ENCODE peak calls at places on chromosomes 16 and 17, in six cellular contexts. A is GM23338, T is WTC11, F is K562, R is HepG2, Y is H1. G is an unnamed sample.
A peak's percentile ranks its signal among the peaks of the same experiment; 100 is the strongest.

GRCh38 chr16:20803192-20803560 is 3.1 kb downstream of the ERI2 start:
- DNase-seq in F (no peak), T (no peak), R (no peak), A (no peak), Y (no peak), G (no peak)

GRCh38 chr16:47309581-47310312 is 151.1 kb downstream of the ITFG1 start:
- DNase-seq in T (no peak), R (no peak), A (no peak), Y (no peak), F (no peak), G (no peak)

GRCh38 chr17:40101367-40102210 is 1.2 kb upstream of the NR1D1 start:
- DNase-seq in Y (no peak), T (no peak), A (no peak), F (no peak), R (no peak), G (no peak)

GRCh38 chr17:19410875-19411291 is at the start of gene RNF112:
- DNase-seq in A (peak; percentile 74), R (no peak), Y (no peak), F (peak; percentile 20), T (no peak), G (no peak)

GRCh38 chr17:65530985-65531507 is 30.4 kb downstream of the AXIN2 start:
- DNase-seq in R (no peak), F (no peak), Y (no peak), T (no peak), A (no peak), G (no peak)

GRCh38 chr17:77330602-77331081 is 189.9 kb downstream of the SEC14L1 start:
- DNase-seq in R (no peak), Y (no peak), A (no peak), T (peak; percentile 9), F (no peak), G (no peak)

GRCh38 chr17:10631048-10631700 is 25.9 kb downstream of the MYH3 start:
- DNase-seq in R (no peak), T (peak; percentile 69), F (peak; percentile 59), A (peak; percentile 50), Y (peak; percentile 85), G (no peak)

GRCh38 chr16:3716831-3717234 is 491 bp downstream of the TRAP1 start:
- DNase-seq in R (no peak), A (peak; percentile 60), T (peak; percentile 34), Y (no peak), F (no peak), G (no peak)

GRCh38 chr16:78608305-78608776 is 508.9 kb downstream of the WWOX start:
- DNase-seq in T (no peak), R (no peak), A (no peak), Y (no peak), F (no peak), G (no peak)

GRCh38 chr16:85722066-85722465 is 28.8 kb downstream of the C16orf74 start:
- DNase-seq in F (no peak), T (no peak), Y (no peak), R (no peak), A (no peak), G (no peak)

GRCh38 chr17:39665642-39666221 is 583 bp downstream of the TCAP start:
- DNase-seq in T (peak; percentile 38), F (no peak), Y (no peak), A (no peak), R (no peak), G (no peak)

GRCh38 chr17:27601069-27601974 is 29.7 kb upstream of the LGALS9 start:
- DNase-seq in Y (peak; percentile 95), R (peak; percentile 56), T (peak; percentile 90), F (peak; percentile 70), A (peak; percentile 90), G (peak; percentile 51)

GRCh38 chr17:58264407-58265103 is 16.2 kb downstream of the MPO start:
- DNase-seq in A (no peak), T (no peak), Y (peak; percentile 14), R (no peak), F (no peak), G (no peak)

GRCh38 chr17:32855620-32856019 is 21.3 kb downstream of the MYO1D start:
- DNase-seq in T (no peak), Y (no peak), F (no peak), A (no peak), R (no peak), G (no peak)

GRCh38 chr17:32849879-32850278 is 27.0 kb downstream of the MYO1D start:
- DNase-seq in T (no peak), A (no peak), R (no peak), F (no peak), Y (no peak), G (no peak)

GRCh38 chr17:32852811-32853210 is 24.1 kb downstream of the MYO1D start:
- DNase-seq in T (no peak), A (no peak), F (no peak), R (no peak), Y (no peak), G (no peak)

GRCh38 chr17:32854834-32855389 is 22.0 kb downstream of the MYO1D start:
- DNase-seq in F (no peak), T (no peak), R (no peak), A (no peak), Y (no peak), G (no peak)

GRCh38 chr17:32854177-32854576 is 22.7 kb downstream of the MYO1D start:
- DNase-seq in T (no peak), R (no peak), F (no peak), Y (no peak), A (peak; percentile 35), G (no peak)
- TF ChIP-seq CREB1 in T (no peak), R (no peak), F (no peak), Y (no peak), A (no peak), G (no peak)

GRCh38 chr17:4623249-4623648 is 18.2 kb downstream of the ALOX15 start:
- DNase-seq in R (no peak), A (no peak), F (no peak), Y (no peak), T (no peak), G (no peak)
- TF ChIP-seq CREB1 in R (no peak), A (no peak), F (no peak), Y (no peak), T (no peak), G (no peak)

GRCh38 chr17:29909604-29910003 is 20.4 kb downstream of the SSH2 start:
- DNase-seq in F (no peak), T (no peak), R (no peak), A (no peak), Y (no peak), G (no peak)
- TF ChIP-seq CREB1 in F (no peak), T (no peak), R (no peak), A (no peak), Y (no peak), G (no peak)

DNA sequence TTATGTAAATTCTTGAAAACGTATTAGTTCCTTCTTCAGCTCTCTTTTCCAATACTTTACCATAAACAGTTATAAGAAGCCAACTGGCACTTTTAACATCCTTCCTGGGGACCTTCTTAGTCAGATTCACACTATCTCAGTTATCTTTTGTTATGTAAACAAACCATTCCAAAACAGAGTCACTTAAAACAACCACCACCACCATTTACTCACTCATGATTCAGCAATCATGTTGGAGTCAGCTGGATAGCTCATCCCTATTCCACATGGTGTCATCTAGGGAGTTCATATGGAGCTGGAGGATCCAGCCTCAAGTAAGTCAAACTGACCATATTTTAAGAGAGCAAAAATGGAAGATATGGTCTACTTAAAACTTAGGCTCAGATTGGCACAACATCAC is 240.3 kb upstream of the IRX3 start:
- DNase-seq in T (no peak), A (no peak), F (no peak), Y (no peak), R (no peak), G (no peak)
- TF ChIP-seq CREB1 in T (no peak), A (no peak), F (no peak), Y (no peak), R (no peak), G (no peak)

DNA sequence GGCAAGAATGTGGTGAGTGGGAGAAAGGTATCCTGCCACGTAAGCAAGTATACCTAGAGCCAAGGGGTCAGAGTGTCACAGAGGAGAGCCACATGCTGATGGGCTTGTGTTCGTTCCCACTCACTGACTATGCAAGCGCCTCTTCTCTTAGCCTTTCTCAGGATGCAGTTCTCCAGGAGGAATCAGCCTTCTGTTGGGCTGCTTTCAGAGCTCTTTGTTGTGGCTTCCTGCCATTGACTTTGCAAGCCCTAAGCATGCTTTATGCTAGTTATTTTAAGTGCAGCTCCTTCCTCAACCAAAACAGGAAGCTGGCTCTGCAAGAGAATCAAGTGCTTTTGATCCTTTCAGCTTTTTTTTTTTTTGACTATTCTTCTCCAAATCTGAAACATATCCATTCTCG is 66.6 kb downstream of the SIAH1 start:
- DNase-seq in Y (no peak), A (peak; percentile 78), R (no peak), T (peak; percentile 18), F (no peak), G (peak; percentile 23)
- TF ChIP-seq CREB1 in Y (no peak), A (no peak), R (no peak), T (no peak), F (no peak), G (no peak)

GRCh38 chr17:74430385-74430705 is 1.5 kb upstream of the GPRC5C start:
- DNase-seq in R (no peak), F (no peak), T (no peak), Y (no peak), A (no peak), G (no peak)
- TF ChIP-seq CREB1 in R (no peak), F (no peak), T (no peak), Y (no peak), A (no peak), G (no peak)

GRCh38 chr17:78441271-78441986 is 63.0 kb downstream of the PGS1 start:
- DNase-seq in T (no peak), A (no peak), R (no peak), Y (no peak), F (no peak), G (no peak)
- TF ChIP-seq CREB1 in T (no peak), A (no peak), R (no peak), Y (no peak), F (no peak), G (no peak)

GRCh38 chr17:43217614-43218087 is 6.0 kb downstream of the TMEM106A start:
- DNase-seq in T (no peak), R (no peak), Y (no peak), A (no peak), F (no peak), G (no peak)
- TF ChIP-seq CREB1 in T (no peak), R (no peak), Y (no peak), A (no peak), F (no peak), G (no peak)

DNA sequence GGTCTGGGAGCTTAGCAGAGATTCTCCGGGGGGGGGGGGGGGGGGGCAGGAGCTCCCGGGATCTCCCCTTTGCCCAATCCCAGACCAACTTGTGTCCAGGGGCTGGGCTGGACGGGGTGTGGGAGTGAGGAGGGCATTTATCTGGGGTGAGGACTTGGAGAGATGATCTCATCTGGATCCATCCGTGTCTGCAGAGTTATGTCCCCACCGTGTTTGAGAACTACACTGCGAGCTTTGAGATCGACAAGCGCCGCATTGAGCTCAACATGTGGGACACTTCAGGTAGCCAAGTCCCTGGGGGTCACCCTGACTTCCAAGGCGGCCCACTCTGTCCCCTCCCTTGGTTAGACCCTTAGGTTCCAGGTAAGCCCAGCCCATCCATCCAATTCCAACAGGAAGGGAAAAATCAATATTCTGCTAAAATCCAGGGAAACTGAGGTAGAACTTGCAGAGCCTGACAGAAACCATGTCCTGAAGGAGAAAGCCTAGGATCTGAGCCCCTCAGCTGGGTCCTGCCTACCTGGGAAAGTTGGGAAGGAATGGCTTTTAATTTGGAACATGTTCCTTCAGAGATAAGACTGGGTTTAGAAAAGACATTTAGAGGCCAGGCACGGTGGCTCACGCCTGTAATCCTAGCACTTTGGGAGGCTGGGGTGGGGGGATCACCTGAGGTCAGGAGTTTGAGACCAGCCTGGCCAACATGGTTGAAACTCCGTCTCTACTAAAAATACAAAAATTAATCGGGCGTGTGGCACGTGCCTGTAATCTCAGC is 921 bp downstream of the RND2 start:
- DNase-seq in T (no peak), F (peak; percentile 43), R (no peak), Y (no peak), A (no peak), G (no peak)
- TF ChIP-seq CREB1 in T (no peak), F (no peak), R (no peak), Y (no peak), A (no peak), G (no peak)

G was measured in GM12878.